ENCODE peak calls at places on chromosomes 6 and 20, in five cellular contexts. F is cardiac muscle cell; B is left ventricle myocardium inferior; O is CD8-positive, alpha-beta T cell; M is spleen. P is an unnamed sample. For H3K4me1, the result is how much of the 10 kb centered on the place peaks cover.

GRCh38 chr6:170292778-170293164 is 1.9 kb upstream of the DLL1 start:
- DNase-seq in B (no peak), O (no peak), F (no peak), M (peak), P (no peak)

GRCh38 chr6:16326531-16326930 is 88.1 kb downstream of the GMPR start:
- DNase-seq in O (no peak), M (no peak), F (no peak), B (no peak), P (no peak)

GRCh38 chr6:24566020-24566752 is 71.4 kb downstream of the ALDH5A1 start:
- DNase-seq in O (no peak), M (no peak), B (no peak), F (no peak), P (no peak)

GRCh38 chr6:82954937-82955577 is 110.6 kb downstream of the UBE3D start:
- DNase-seq in B (no peak), M (no peak), F (no peak), O (no peak), P (peak)

GRCh38 chr6:69961251-69961650 is 94.9 kb downstream of the COL19A1 start:
- DNase-seq in M (no peak), B (no peak), O (no peak), F (no peak), P (no peak)

GRCh38 chr20:45044084-45044573 is 56.8 kb downstream of the KCNS1 start:
- DNase-seq in F (peak), O (peak), B (no peak), M (no peak), P (peak)

GRCh38 chr6:27213544-27214125 is 33.9 kb upstream of the PRSS16 start:
- DNase-seq in B (no peak), F (peak), M (no peak), O (no peak), P (peak)

GRCh38 chr6:109793793-109794192 is 102.7 kb downstream of the FIG4 start:
- DNase-seq in M (no peak), B (no peak), F (peak), O (no peak), P (peak)

GRCh38 chr6:38149526-38149925 is 330.0 kb downstream of the ZFAND3 start:
- DNase-seq in O (no peak), B (no peak), F (no peak), M (no peak), P (no peak)

GRCh38 chr6:27863962-27864905 is 48.0 kb downstream of the OR2B2 start:
- DNase-seq in F (peak), O (peak), M (peak), B (no peak), P (peak)

GRCh38 chr6:140663772-140664171 is 1289.3 kb upstream of the CITED2 start:
- DNase-seq in B (no peak), M (no peak), F (no peak), O (no peak), P (no peak)

GRCh38 chr6:135230702-135231468 is 49.8 kb downstream of the MYB start:
- DNase-seq in O (no peak), M (no peak), B (no peak), F (peak), P (no peak)

GRCh38 chr20:25247100-25247665 is 702 bp upstream of the PYGB start:
- DNase-seq in O (peak), F (peak), M (no peak), B (peak), P (peak)

GRCh38 chr6:139743629-139744028 is 369.2 kb upstream of the CITED2 start:
- DNase-seq in M (no peak), F (peak), B (no peak), O (no peak), P (peak)

GRCh38 chr6:64074981-64075380 is 439.4 kb downstream of the PHF3 start:
- DNase-seq in M (no peak), F (no peak), O (no peak), B (no peak), P (no peak)

GRCh38 chr6:158219229-158219628 is 51.1 kb downstream of the GTF2H5 start:
- DNase-seq in F (peak), M (no peak), B (no peak), O (no peak), P (peak)

GRCh38 chr6:83511901-83512681 is at the start of gene PRSS35:
- DNase-seq in B (peak), M (peak), O (no peak), F (peak), P (peak)

GRCh38 chr6:135280375-135281136 is 99.4 kb downstream of the MYB start:
- DNase-seq in O (no peak), B (no peak), F (peak), M (no peak), P (no peak)

GRCh38 chr6:31692886-31693285 is 10.2 kb downstream of the ABHD16A start:
- DNase-seq in O (no peak), M (no peak), F (no peak), B (no peak), P (no peak)

GRCh38 chr6:116263353-116263752 is 9.5 kb upstream of the TSPYL4 start:
- DNase-seq in M (no peak), B (no peak), O (no peak), F (no peak), P (no peak)

GRCh38 chr6:147054158-147054557 is 150.1 kb upstream of the STXBP5 start:
- DNase-seq in O (no peak), F (no peak), M (no peak), B (no peak), P (no peak)

GRCh38 chr20:22719250-22719649 is 134.9 kb upstream of the FOXA2 start:
- DNase-seq in B (peak), M (no peak), F (no peak), O (no peak), P (no peak)

GRCh38 chr20:38434770-38435554 is at the start of gene SNHG17:
- DNase-seq in F (peak), M (peak), O (peak), B (peak), P (peak)
- H3K4me1 ChIP-seq in F (under half), M (under half), O (under half), B (under half), P (under half)

GRCh38 chr6:106014930-106015329 is 71.2 kb upstream of the PRDM1 start:
- DNase-seq in B (no peak), F (no peak), O (no peak), M (no peak), P (no peak)

GRCh38 chr6:106017454-106017853 is 68.7 kb upstream of the PRDM1 start:
- DNase-seq in M (no peak), F (no peak), O (no peak), B (no peak), P (no peak)
- H3K4me1 ChIP-seq in M (under half), F (under half), O (under half), B (under half), P (under half)

GRCh38 chr6:29637247-29637646 is 4.3 kb upstream of the GABBR1 start:
- DNase-seq in O (no peak), M (no peak), F (no peak), B (no peak), P (no peak)

DNA sequence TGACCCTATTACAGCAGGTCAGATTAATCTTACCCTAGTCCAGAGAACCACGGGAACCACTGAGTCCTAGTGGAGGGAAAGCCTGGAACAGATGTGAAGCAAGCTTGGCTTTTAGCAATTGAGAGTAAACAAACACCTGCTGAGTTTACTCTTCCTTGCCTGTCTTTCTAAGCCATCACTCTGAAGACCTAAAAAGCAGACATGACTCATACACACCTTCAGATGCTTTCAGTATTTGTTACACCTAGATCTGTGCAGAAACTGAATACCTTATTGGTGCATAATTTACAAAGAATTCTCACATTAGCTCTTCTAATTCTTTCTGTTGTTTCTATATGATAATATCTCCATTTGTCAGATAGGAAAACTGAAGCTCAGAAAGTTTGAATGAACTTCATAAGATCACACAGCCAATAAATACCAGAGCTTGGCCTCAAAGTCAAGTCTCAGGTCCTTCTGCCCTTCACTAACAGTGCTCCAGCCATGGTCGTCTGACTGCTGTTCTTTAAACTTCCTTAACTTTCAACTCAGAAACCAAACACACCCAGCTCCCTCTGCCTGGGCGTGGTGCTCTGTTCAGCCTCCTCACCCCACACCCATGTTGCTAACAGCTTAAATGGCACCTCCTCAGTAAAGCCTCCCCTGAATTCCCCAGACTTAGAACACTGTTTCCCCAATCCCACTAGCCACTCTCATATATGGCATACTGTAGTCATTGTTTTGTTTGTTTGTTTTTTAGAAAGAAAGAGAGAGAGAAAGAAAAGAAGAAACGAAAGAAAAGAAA is 8.6 kb upstream of the GABBR1 start:
- DNase-seq in M (no peak), B (no peak), O (peak), F (no peak), P (no peak)
- H3K4me1 ChIP-seq in M (under half), B (under half), O (under half), F (under half), P (under half)

DNA sequence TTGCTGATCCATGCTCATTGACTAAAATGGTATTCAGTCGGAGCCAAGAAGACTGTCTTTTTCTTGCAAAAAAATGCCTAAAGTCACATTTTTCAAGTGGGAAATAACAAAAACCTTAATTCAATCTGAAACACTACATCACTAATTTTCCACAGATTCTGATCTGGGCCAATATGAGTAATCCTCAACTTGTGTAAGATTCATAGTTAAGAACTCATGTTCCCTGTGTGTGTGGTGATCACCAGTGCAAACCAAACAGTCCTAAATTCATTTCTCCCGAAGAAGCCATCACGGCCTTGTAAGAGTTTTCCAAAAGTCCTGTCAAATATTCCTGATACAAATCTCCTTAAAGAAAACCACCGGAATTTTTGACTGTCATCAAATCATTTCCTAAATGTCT is 133.0 kb downstream of the FNDC1 start:
- DNase-seq in M (no peak), O (no peak), B (no peak), F (no peak), P (no peak)
- H3K4me1 ChIP-seq in M (under half), O (under half), B (under half), F (under half), P (under half)

DNA sequence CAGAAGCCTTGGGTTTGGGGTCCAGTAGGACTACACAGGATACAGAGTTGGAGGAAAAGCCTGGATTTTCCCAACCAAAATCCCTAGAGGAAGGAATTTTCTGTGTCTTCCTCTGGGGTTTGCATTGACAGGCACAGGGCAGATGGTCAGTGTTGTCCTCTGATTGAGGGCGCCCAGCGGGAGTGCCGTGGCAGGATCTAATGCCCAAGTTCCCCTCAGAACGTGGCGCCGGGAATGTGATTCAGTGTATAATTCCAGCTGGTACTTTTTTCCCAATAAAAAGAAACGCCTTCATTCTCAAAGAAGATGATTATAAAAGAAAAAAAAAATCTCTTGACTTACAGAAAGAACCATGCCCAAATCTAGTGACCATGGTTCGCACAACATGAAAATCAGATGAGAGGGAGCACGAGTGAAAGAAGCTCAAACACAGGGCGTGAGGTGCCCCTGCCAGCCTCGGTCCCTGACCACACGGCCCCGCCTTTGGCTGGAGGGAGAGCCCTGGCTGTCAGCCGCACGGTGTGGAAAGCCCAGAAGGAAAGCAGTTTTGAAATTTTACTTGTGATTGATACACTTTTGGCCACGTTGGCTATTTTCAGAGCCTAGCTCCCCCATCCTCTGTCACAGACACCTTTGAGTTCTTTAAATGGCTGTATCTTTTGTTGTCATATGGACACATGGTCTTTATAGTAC is 31.6 kb downstream of the VEGFA start:
- DNase-seq in F (no peak), B (no peak), M (peak), O (no peak), P (no peak)
- H3K4me1 ChIP-seq in F (under half), B (under half), M (under half), O (under half), P (under half)

GRCh38 chr20:54139188-54139587 is 34.6 kb downstream of the CYP24A1 start:
- DNase-seq in B (no peak), O (no peak), F (no peak), M (no peak), P (peak)
- H3K4me1 ChIP-seq in B (under half), O (under half), F (under half), M (under half), P (under half)

DNA sequence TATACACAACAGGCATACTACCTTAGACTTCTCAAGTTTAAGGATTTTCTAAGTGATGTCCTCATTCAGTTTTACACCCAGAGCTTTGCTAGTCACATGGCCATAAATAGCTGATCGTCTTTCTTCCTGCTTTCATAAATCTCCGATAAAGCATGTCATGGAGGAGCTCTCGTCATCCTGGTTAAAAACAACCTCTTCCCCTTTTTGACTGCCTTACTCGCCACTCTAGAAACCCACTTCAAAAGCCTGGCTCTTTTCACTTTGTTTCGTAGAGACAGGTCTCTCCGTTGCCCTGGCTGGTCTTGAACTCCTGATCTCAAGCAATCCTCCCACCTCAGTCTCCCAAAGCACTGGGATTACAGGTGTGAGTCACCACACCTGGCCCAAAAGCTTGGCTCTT is 67.0 kb upstream of the SMIM29 start:
- DNase-seq in B (no peak), M (no peak), O (no peak), F (no peak), P (no peak)
- H3K4me1 ChIP-seq in B (half or more), M (half or more), O (under half), F (under half), P (under half)

GRCh38 chr20:51906049-51906448 is 103.7 kb upstream of the SALL4 start:
- DNase-seq in B (no peak), O (no peak), M (no peak), F (no peak), P (no peak)
- H3K4me1 ChIP-seq in B (under half), O (under half), M (under half), F (under half), P (under half)